ENCODE peak calls at places on chromosome 21, in nine cellular contexts. Y is AG09309; G is AG04450; J is Peyer's patch; P is cardiac fibroblast; K is effector memory CD4-positive, alpha-beta T cell; Q is fibroblast of lung; X is A549; B is GM12865. C is an unnamed sample.

GRCh38 chr21:34523019-34523418 is 11.0 kb upstream of the KCNE1 start:
- DNase-seq in Q (no peak), X (no peak), Y (no peak), G (no peak), B (no peak), J (no peak), K (no peak), P (no peak), C (peak; percentile 64)

GRCh38 chr21:45418301-45419071 is 13.5 kb downstream of the COL18A1 start:
- DNase-seq in X (no peak), P (no peak), K (no peak), Q (no peak), Y (no peak), G (no peak), J (no peak), B (no peak), C (peak; percentile 16)

GRCh38 chr21:29146726-29147125 is 16.3 kb downstream of the MAP3K7CL start:
- DNase-seq in G (no peak), Q (peak; percentile 45), J (no peak), P (no peak), K (no peak), X (no peak), Y (no peak), B (no peak), C (no peak)

GRCh38 chr21:14070049-14070893 is 140.5 kb downstream of the LIPI start:
- DNase-seq in G (no peak), Q (no peak), K (no peak), B (no peak), X (no peak), J (no peak), Y (no peak), P (no peak), C (no peak)

GRCh38 chr21:18151046-18151445 is 93.6 kb upstream of the CHODL start:
- DNase-seq in P (no peak), G (no peak), Q (no peak), X (no peak), K (no peak), J (no peak), Y (no peak), B (no peak), C (no peak)

GRCh38 chr21:29258626-29259335 is 39.9 kb upstream of the BACH1 start:
- DNase-seq in Y (peak; percentile 74), X (no peak), G (peak; percentile 47), P (peak; percentile 83), Q (peak; percentile 87), J (no peak), B (no peak), K (no peak), C (no peak)

GRCh38 chr21:46109251-46110221 is 11.6 kb downstream of the COL6A2 start:
- DNase-seq in X (no peak), J (peak; percentile 28), G (no peak), P (no peak), Y (no peak), B (no peak), K (no peak), Q (no peak), C (peak; percentile 29)

GRCh38 chr21:45290948-45291612 is 3.4 kb upstream of the POFUT2 start:
- DNase-seq in B (no peak), P (peak; percentile 57), K (no peak), J (peak; percentile 43), Y (no peak), X (no peak), G (no peak), Q (peak; percentile 72), C (no peak)

GRCh38 chr21:45995686-45996179 is 14.2 kb downstream of the COL6A1 start:
- DNase-seq in P (no peak), X (peak; percentile 15), K (no peak), J (peak; percentile 39), G (no peak), B (no peak), Q (no peak), Y (no peak), C (no peak)

GRCh38 chr21:15311510-15311909 is 246.7 kb upstream of the NRIP1 start:
- DNase-seq in K (no peak), B (no peak), Q (no peak), Y (no peak), J (no peak), P (no peak), X (no peak), G (no peak), C (no peak)

GRCh38 chr21:28099296-28099695 is 893.4 kb downstream of the LTN1 start:
- DNase-seq in Q (peak; percentile 23), K (no peak), X (no peak), Y (no peak), P (no peak), J (no peak), G (no peak), B (no peak), C (peak; percentile 20)

GRCh38 chr21:27424601-27425000 is 457.7 kb upstream of the ADAMTS5 start:
- DNase-seq in Q (no peak), B (no peak), P (peak; percentile 49), J (no peak), Y (no peak), X (no peak), G (no peak), K (no peak), C (no peak)

GRCh38 chr21:41750532-41751151 is 16.2 kb downstream of the RIPK4 start:
- DNase-seq in B (no peak), Y (no peak), P (no peak), Q (no peak), J (peak; percentile 34), G (no peak), K (no peak), X (no peak), C (no peak)
- H3K4me3 ChIP-seq in B (no peak overlapping the region), Y (no peak overlapping the region), P (no peak overlapping the region), Q (no peak overlapping the region), J (no peak overlapping the region), G (no peak overlapping the region), K (no peak overlapping the region), X (no peak overlapping the region), C (no peak overlapping the region)

GRCh38 chr21:42614391-42614790 is 39.0 kb upstream of the PDE9A start:
- DNase-seq in B (no peak), G (no peak), Y (no peak), J (no peak), X (no peak), P (no peak), K (peak; percentile 45), Q (no peak), C (peak; percentile 38)
- H3K4me3 ChIP-seq in B (no peak overlapping the region), G (no peak overlapping the region), Y (no peak overlapping the region), J (no peak overlapping the region), X (no peak overlapping the region), P (no peak overlapping the region), K (peak overlapping the region; percentile 43), Q (no peak overlapping the region), C (no peak overlapping the region)

GRCh38 chr21:37380349-37381323 is 14.1 kb downstream of the DYRK1A start:
- DNase-seq in B (no peak), K (no peak), Q (no peak), Y (no peak), P (no peak), X (no peak), G (no peak), J (no peak), C (peak; percentile 26)
- H3K4me3 ChIP-seq in B (no peak overlapping the region), K (no peak overlapping the region), Q (no peak overlapping the region), Y (no peak overlapping the region), P (no peak overlapping the region), X (no peak overlapping the region), G (no peak overlapping the region), J (no peak overlapping the region), C (no peak overlapping the region)

DNA sequence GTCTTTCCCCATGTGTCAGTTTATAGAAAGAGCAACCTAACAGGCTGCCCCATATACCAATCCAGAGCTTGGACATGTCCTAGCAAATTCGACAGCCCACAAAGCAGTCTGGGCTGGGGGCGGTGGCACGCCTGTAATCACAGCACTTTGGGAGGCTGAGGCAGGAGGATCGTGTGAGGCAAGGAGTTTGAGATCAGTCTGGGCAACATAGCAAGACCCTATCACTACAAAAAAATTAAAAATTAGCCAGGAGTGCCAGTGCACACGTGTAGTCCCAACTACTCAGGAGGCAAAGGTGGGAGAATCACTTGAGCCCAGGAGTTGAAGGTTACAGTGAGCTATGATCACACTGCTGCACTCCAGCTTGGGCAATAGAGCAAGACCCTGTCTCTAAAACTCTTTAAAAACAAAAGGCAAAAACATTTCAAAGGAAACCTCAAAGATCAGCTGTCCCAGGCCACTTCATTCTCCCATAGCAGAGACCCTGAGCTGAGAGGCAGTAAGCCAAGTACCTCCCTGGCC is 54.4 kb downstream of the SETD4 start:
- DNase-seq in K (no peak), G (no peak), P (no peak), X (no peak), Y (no peak), J (no peak), B (no peak), Q (no peak), C (no peak)
- H3K4me3 ChIP-seq in K (no peak overlapping the region), G (no peak overlapping the region), P (no peak overlapping the region), X (no peak overlapping the region), Y (peak overlapping the region; percentile 46), J (no peak overlapping the region), B (no peak overlapping the region), Q (peak overlapping the region; percentile 32), C (no peak overlapping the region)

GRCh38 chr21:35753308-35753707 is 307.0 kb downstream of the SETD4 start:
- DNase-seq in X (no peak), Q (no peak), B (no peak), P (no peak), G (no peak), Y (no peak), J (no peak), K (no peak), C (no peak)
- H3K4me3 ChIP-seq in X (no peak overlapping the region), Q (no peak overlapping the region), B (no peak overlapping the region), P (no peak overlapping the region), G (no peak overlapping the region), Y (no peak overlapping the region), J (no peak overlapping the region), K (no peak overlapping the region), C (no peak overlapping the region)

GRCh38 chr21:32410916-32411315 is 1.6 kb upstream of the EVA1C start:
- DNase-seq in Q (no peak), G (no peak), P (no peak), B (no peak), K (no peak), X (no peak), J (no peak), Y (no peak), C (no peak)
- H3K4me3 ChIP-seq in Q (peak overlapping the region; percentile 69), G (no peak overlapping the region), P (no peak overlapping the region), B (no peak overlapping the region), K (no peak overlapping the region), X (peak overlapping the region; percentile 58), J (peak overlapping the region; percentile 90), Y (no peak overlapping the region), C (no peak overlapping the region)